ENCODE peak calls at places on chromosomes 1 and 21, in six cellular contexts. One of them, this sample, is unnamed.

GRCh38 chr21:26684866-26685265 is 111.8 kb upstream of the CYYR1 start:
- DNase-seq in GM06990: no peak
- DNase-seq in fibroblast of pulmonary artery: no peak
- DNase-seq in choroid plexus epithelial cell: no peak
- DNase-seq in heart left ventricle: no peak
- DNase-seq in cardiac fibroblast: no peak
- DNase-seq in this sample: no peak

GRCh38 chr1:18091660-18092446 is 15.7 kb upstream of the IGSF21 start:
- DNase-seq in GM06990: no peak
- DNase-seq in fibroblast of pulmonary artery: peak
- DNase-seq in choroid plexus epithelial cell: peak
- DNase-seq in heart left ventricle: no peak
- DNase-seq in cardiac fibroblast: peak
- DNase-seq in this sample: no peak

GRCh38 chr1:5658340-5659316 is 333.6 kb downstream of the NPHP4 start:
- DNase-seq in GM06990: no peak
- DNase-seq in fibroblast of pulmonary artery: no peak
- DNase-seq in choroid plexus epithelial cell: no peak
- DNase-seq in heart left ventricle: no peak
- DNase-seq in cardiac fibroblast: no peak
- DNase-seq in this sample: no peak

GRCh38 chr1:55893155-55893554 is 678.0 kb upstream of the USP24 start:
- DNase-seq in GM06990: no peak
- DNase-seq in fibroblast of pulmonary artery: peak
- DNase-seq in choroid plexus epithelial cell: peak
- DNase-seq in heart left ventricle: no peak
- DNase-seq in cardiac fibroblast: peak
- DNase-seq in this sample: peak

GRCh38 chr1:94708299-94708685 is 111.9 kb upstream of the SLC44A3 start:
- DNase-seq in GM06990: no peak
- DNase-seq in fibroblast of pulmonary artery: no peak
- DNase-seq in choroid plexus epithelial cell: no peak
- DNase-seq in heart left ventricle: no peak
- DNase-seq in cardiac fibroblast: no peak
- DNase-seq in this sample: no peak

GRCh38 chr1:11822091-11822490 is 16.1 kb downstream of the CLCN6 start:
- DNase-seq in GM06990: no peak
- DNase-seq in fibroblast of pulmonary artery: peak
- DNase-seq in choroid plexus epithelial cell: peak
- DNase-seq in heart left ventricle: no peak
- DNase-seq in cardiac fibroblast: peak
- DNase-seq in this sample: no peak

GRCh38 chr1:1231400-1232223 is at the start of gene SDF4:
- DNase-seq in GM06990: peak
- DNase-seq in fibroblast of pulmonary artery: peak
- DNase-seq in choroid plexus epithelial cell: peak
- DNase-seq in heart left ventricle: peak
- DNase-seq in cardiac fibroblast: peak
- DNase-seq in this sample: peak

GRCh38 chr1:21935393-21935804 is 1.7 kb downstream of the HSPG2 start:
- DNase-seq in GM06990: no peak
- DNase-seq in fibroblast of pulmonary artery: no peak
- DNase-seq in choroid plexus epithelial cell: no peak
- DNase-seq in heart left ventricle: no peak
- DNase-seq in cardiac fibroblast: no peak
- DNase-seq in this sample: no peak

GRCh38 chr1:11806307-11806936 is 431 bp downstream of the CLCN6 start:
- DNase-seq in GM06990: no peak
- DNase-seq in fibroblast of pulmonary artery: peak
- DNase-seq in choroid plexus epithelial cell: peak
- DNase-seq in heart left ventricle: peak
- DNase-seq in cardiac fibroblast: peak
- DNase-seq in this sample: no peak

GRCh38 chr1:175075572-175076568 is 8.2 kb downstream of the TNN start:
- DNase-seq in GM06990: no peak
- DNase-seq in fibroblast of pulmonary artery: no peak
- DNase-seq in choroid plexus epithelial cell: no peak
- DNase-seq in heart left ventricle: no peak
- DNase-seq in cardiac fibroblast: no peak
- DNase-seq in this sample: peak

DNA sequence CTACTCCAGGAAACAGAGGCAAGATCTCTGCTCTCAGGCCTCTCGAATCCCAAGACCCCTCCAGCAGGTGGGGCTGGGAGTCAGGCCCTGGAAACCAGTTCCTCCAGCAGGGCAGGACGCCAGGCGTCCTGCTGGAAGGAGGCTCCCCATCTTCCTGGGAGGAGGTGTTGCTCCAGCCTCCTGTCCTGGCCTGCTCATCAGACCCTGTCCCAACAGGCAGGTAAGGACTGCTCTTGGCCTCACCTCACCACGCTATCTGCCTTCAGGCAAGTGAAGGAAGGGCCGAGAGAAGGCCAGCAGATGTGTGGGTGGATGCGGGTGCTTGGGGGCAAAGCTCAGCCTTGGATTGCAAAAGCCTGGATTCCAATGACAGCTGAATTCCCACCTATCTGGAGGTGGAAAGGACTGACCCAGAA is 82.9 kb downstream of the SSBP3 start:
- DNase-seq in GM06990: no peak
- DNase-seq in fibroblast of pulmonary artery: no peak
- DNase-seq in choroid plexus epithelial cell: no peak
- DNase-seq in heart left ventricle: no peak
- DNase-seq in cardiac fibroblast: no peak
- DNase-seq in this sample: no peak
- TF ChIP-seq CTCF in GM06990: no peak
- TF ChIP-seq CTCF in fibroblast of pulmonary artery: peak
- TF ChIP-seq CTCF in choroid plexus epithelial cell: peak
- TF ChIP-seq CTCF in heart left ventricle: peak
- TF ChIP-seq CTCF in cardiac fibroblast: no peak
- TF ChIP-seq CTCF in this sample: no peak

GRCh38 chr1:199157494-199157893 is 518.7 kb downstream of the PTPRC start:
- DNase-seq in GM06990: no peak
- DNase-seq in fibroblast of pulmonary artery: peak
- DNase-seq in choroid plexus epithelial cell: peak
- DNase-seq in heart left ventricle: no peak
- DNase-seq in cardiac fibroblast: peak
- DNase-seq in this sample: no peak
- TF ChIP-seq CTCF in GM06990: no peak
- TF ChIP-seq CTCF in fibroblast of pulmonary artery: no peak
- TF ChIP-seq CTCF in choroid plexus epithelial cell: no peak
- TF ChIP-seq CTCF in heart left ventricle: no peak
- TF ChIP-seq CTCF in cardiac fibroblast: no peak
- TF ChIP-seq CTCF in this sample: no peak

GRCh38 chr1:161763522-161764098 is 2.5 kb upstream of the ATF6 start:
- DNase-seq in GM06990: no peak
- DNase-seq in fibroblast of pulmonary artery: no peak
- DNase-seq in choroid plexus epithelial cell: peak
- DNase-seq in heart left ventricle: no peak
- DNase-seq in cardiac fibroblast: peak
- DNase-seq in this sample: peak
- TF ChIP-seq CTCF in GM06990: peak
- TF ChIP-seq CTCF in fibroblast of pulmonary artery: peak
- TF ChIP-seq CTCF in choroid plexus epithelial cell: peak
- TF ChIP-seq CTCF in heart left ventricle: no peak
- TF ChIP-seq CTCF in cardiac fibroblast: peak
- TF ChIP-seq CTCF in this sample: peak

GRCh38 chr1:23100074-23100748 is 68.4 kb downstream of the LUZP1 start:
- DNase-seq in GM06990: no peak
- DNase-seq in fibroblast of pulmonary artery: peak
- DNase-seq in choroid plexus epithelial cell: peak
- DNase-seq in heart left ventricle: peak
- DNase-seq in cardiac fibroblast: peak
- DNase-seq in this sample: no peak
- TF ChIP-seq CTCF in GM06990: no peak
- TF ChIP-seq CTCF in fibroblast of pulmonary artery: peak
- TF ChIP-seq CTCF in choroid plexus epithelial cell: no peak
- TF ChIP-seq CTCF in heart left ventricle: no peak
- TF ChIP-seq CTCF in cardiac fibroblast: peak
- TF ChIP-seq CTCF in this sample: no peak

DNA sequence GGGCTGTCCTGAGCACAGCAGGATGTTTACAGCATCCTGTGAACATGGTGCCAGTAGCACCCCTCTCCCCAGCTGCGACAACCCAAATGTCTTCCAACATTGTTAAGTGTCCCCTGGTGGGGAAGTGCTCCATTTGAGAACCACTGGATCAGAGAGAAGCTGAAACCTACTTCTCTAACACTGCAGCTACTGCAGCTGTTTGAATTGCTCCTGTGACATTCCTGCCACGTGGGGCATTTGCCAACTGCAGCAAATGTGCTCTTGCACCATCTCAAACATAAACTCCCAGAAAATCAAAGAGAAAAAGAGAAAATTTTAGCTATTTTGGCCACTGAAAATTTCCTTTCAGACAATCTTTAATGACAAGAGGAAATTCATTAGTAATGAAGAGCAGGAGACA is 11.0 kb downstream of the SLC2A5 start:
- DNase-seq in GM06990: no peak
- DNase-seq in fibroblast of pulmonary artery: peak
- DNase-seq in choroid plexus epithelial cell: peak
- DNase-seq in heart left ventricle: no peak
- DNase-seq in cardiac fibroblast: no peak
- DNase-seq in this sample: no peak
- TF ChIP-seq CTCF in GM06990: no peak
- TF ChIP-seq CTCF in fibroblast of pulmonary artery: peak
- TF ChIP-seq CTCF in choroid plexus epithelial cell: peak
- TF ChIP-seq CTCF in heart left ventricle: peak
- TF ChIP-seq CTCF in cardiac fibroblast: no peak
- TF ChIP-seq CTCF in this sample: no peak

DNA sequence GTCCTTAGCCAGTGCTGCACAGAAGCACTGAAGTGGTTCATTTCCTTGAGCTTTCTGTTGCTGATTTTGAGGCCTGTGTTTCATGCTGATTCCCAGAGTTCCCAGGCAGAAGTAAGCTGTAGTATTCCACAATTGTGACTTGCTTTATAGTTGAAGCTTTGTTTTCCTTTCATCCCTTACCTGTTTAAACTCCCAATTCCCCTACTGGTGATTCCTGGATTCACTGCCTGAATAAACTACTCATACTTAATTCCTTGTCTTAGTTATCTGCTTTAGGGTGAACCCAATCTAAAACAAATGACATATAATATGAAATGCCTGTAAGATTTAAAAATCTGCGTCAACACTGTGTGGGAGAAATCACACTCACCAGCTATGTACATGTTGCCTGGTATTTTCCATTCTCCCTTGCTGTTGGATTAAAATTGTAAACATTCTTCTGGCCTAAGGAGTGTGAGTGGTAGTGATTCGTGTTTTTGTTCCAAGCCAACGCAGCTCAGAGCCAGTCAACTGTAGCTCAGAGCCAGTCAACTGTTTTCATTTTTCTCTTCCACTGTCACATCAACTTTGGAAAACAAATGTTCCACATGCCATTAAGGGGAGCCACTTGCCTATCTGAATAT is 879.4 kb downstream of the MRPL39 start:
- DNase-seq in GM06990: no peak
- DNase-seq in fibroblast of pulmonary artery: no peak
- DNase-seq in choroid plexus epithelial cell: no peak
- DNase-seq in heart left ventricle: no peak
- DNase-seq in cardiac fibroblast: no peak
- DNase-seq in this sample: no peak
- TF ChIP-seq CTCF in GM06990: no peak
- TF ChIP-seq CTCF in fibroblast of pulmonary artery: no peak
- TF ChIP-seq CTCF in choroid plexus epithelial cell: no peak
- TF ChIP-seq CTCF in heart left ventricle: no peak
- TF ChIP-seq CTCF in cardiac fibroblast: no peak
- TF ChIP-seq CTCF in this sample: no peak

GRCh38 chr1:147245586-147246021 is 3.1 kb downstream of the CHD1L start:
- DNase-seq in GM06990: no peak
- DNase-seq in fibroblast of pulmonary artery: peak
- DNase-seq in choroid plexus epithelial cell: no peak
- DNase-seq in heart left ventricle: no peak
- DNase-seq in cardiac fibroblast: peak
- DNase-seq in this sample: no peak

GRCh38 chr1:147245129-147245528 is 2.6 kb downstream of the CHD1L start:
- DNase-seq in GM06990: no peak
- DNase-seq in fibroblast of pulmonary artery: no peak
- DNase-seq in choroid plexus epithelial cell: no peak
- DNase-seq in heart left ventricle: no peak
- DNase-seq in cardiac fibroblast: no peak
- DNase-seq in this sample: no peak

GRCh38 chr1:147246044-147246690 is 3.7 kb downstream of the CHD1L start:
- DNase-seq in GM06990: no peak
- DNase-seq in fibroblast of pulmonary artery: peak
- DNase-seq in choroid plexus epithelial cell: peak
- DNase-seq in heart left ventricle: no peak
- DNase-seq in cardiac fibroblast: no peak
- DNase-seq in this sample: no peak

GRCh38 chr1:147247656-147248238 is 5.3 kb downstream of the CHD1L start:
- DNase-seq in GM06990: no peak
- DNase-seq in fibroblast of pulmonary artery: no peak
- DNase-seq in choroid plexus epithelial cell: peak
- DNase-seq in heart left ventricle: no peak
- DNase-seq in cardiac fibroblast: no peak
- DNase-seq in this sample: no peak

DNA sequence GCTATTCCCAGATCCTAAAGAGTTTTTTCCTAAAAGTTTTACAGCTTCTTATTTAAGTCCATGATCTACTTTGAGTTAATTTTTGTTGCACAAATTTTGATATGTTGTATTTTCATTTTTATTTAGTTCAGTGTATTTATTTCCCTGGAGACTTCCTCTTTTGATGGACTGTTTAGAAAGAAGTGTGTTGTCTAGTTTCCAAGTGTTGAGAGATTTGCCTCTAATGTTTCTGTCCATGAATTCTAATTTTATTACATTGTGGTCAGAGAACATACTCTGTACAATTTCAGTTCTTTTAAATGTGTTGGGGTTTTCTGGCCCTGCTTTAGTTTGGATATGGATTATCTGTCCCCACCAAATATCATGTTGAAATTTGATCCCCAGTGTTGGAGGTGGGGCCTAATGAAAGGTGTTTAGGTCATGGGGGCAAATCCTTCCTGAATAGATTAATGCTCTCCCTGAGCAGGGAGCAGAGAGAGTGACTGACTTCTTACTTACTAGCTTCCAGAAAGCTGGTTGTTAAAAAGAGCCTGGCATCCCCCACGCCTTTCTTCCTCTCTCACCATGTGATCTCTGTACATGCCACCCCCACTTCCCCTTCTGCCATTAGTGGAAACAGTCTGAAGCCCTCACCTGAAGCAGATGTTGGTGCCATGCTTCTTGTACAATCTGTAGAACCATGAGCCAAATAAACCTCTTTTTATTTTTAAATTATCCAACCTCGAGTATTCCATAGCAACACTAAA is 4.6 kb downstream of the CHD1L start:
- DNase-seq in GM06990: no peak
- DNase-seq in fibroblast of pulmonary artery: no peak
- DNase-seq in choroid plexus epithelial cell: no peak
- DNase-seq in heart left ventricle: no peak
- DNase-seq in cardiac fibroblast: no peak
- DNase-seq in this sample: no peak
- TF ChIP-seq CTCF in GM06990: no peak
- TF ChIP-seq CTCF in fibroblast of pulmonary artery: no peak
- TF ChIP-seq CTCF in choroid plexus epithelial cell: no peak
- TF ChIP-seq CTCF in heart left ventricle: no peak
- TF ChIP-seq CTCF in cardiac fibroblast: no peak
- TF ChIP-seq CTCF in this sample: no peak

GRCh38 chr1:69787151-69787550 is 219.4 kb downstream of the LRRC7 start:
- DNase-seq in GM06990: no peak
- DNase-seq in fibroblast of pulmonary artery: no peak
- DNase-seq in choroid plexus epithelial cell: no peak
- DNase-seq in heart left ventricle: no peak
- DNase-seq in cardiac fibroblast: no peak
- DNase-seq in this sample: no peak
- TF ChIP-seq CTCF in GM06990: peak
- TF ChIP-seq CTCF in fibroblast of pulmonary artery: no peak
- TF ChIP-seq CTCF in choroid plexus epithelial cell: no peak
- TF ChIP-seq CTCF in heart left ventricle: no peak
- TF ChIP-seq CTCF in cardiac fibroblast: no peak
- TF ChIP-seq CTCF in this sample: no peak

This sample was measured in GM13977.